ENCODE peak calls at places on chromosomes 1 and 21, in four cellular contexts. One of them, this sample, is unnamed.

GRCh38 chr1:15094719-15095491 is 58.6 kb upstream of the TMEM51 start:
- DNase-seq in CD8-positive, alpha-beta memory T cell: peak; percentile 41
- DNase-seq in gastrocnemius medialis: no peak
- DNase-seq in CD4-positive, alpha-beta memory T cell: no peak
- DNase-seq in this sample: no peak

GRCh38 chr1:66678151-66678550 is 74.1 kb upstream of the DYNLT5 start:
- DNase-seq in CD8-positive, alpha-beta memory T cell: no peak
- DNase-seq in gastrocnemius medialis: no peak
- DNase-seq in CD4-positive, alpha-beta memory T cell: no peak
- DNase-seq in this sample: no peak

GRCh38 chr1:121586369-121587229 is 401.8 kb downstream of the SRGAP2C start:
- DNase-seq in CD8-positive, alpha-beta memory T cell: no peak
- DNase-seq in gastrocnemius medialis: no peak
- DNase-seq in CD4-positive, alpha-beta memory T cell: no peak
- DNase-seq in this sample: peak; percentile 28

GRCh38 chr1:11320153-11320936 is 47.3 kb downstream of the UBIAD1 start:
- DNase-seq in CD8-positive, alpha-beta memory T cell: no peak
- DNase-seq in gastrocnemius medialis: no peak
- DNase-seq in CD4-positive, alpha-beta memory T cell: no peak
- DNase-seq in this sample: no peak

GRCh38 chr1:172832332-172832731 is 173.4 kb downstream of the FASLG start:
- DNase-seq in CD8-positive, alpha-beta memory T cell: no peak
- DNase-seq in gastrocnemius medialis: no peak
- DNase-seq in CD4-positive, alpha-beta memory T cell: no peak
- DNase-seq in this sample: no peak

GRCh38 chr1:7121622-7121988 is 336.4 kb downstream of the CAMTA1 start:
- DNase-seq in CD8-positive, alpha-beta memory T cell: no peak
- DNase-seq in gastrocnemius medialis: peak; percentile 31
- DNase-seq in CD4-positive, alpha-beta memory T cell: no peak
- DNase-seq in this sample: no peak

GRCh38 chr1:10686404-10687040 is 109.9 kb downstream of the CASZ1 start:
- DNase-seq in CD8-positive, alpha-beta memory T cell: no peak
- DNase-seq in gastrocnemius medialis: no peak
- DNase-seq in CD4-positive, alpha-beta memory T cell: no peak
- DNase-seq in this sample: no peak

GRCh38 chr21:45355573-45355972 is 49.4 kb upstream of the COL18A1 start:
- DNase-seq in CD8-positive, alpha-beta memory T cell: no peak
- DNase-seq in gastrocnemius medialis: no peak
- DNase-seq in CD4-positive, alpha-beta memory T cell: no peak
- DNase-seq in this sample: no peak

GRCh38 chr1:8299963-8300362 is 18.0 kb upstream of the SLC45A1 start:
- DNase-seq in CD8-positive, alpha-beta memory T cell: no peak
- DNase-seq in gastrocnemius medialis: no peak
- DNase-seq in CD4-positive, alpha-beta memory T cell: no peak
- DNase-seq in this sample: no peak

GRCh38 chr1:200968469-200969410 is 54.8 kb downstream of the KIF21B start:
- DNase-seq in CD8-positive, alpha-beta memory T cell: no peak
- DNase-seq in gastrocnemius medialis: no peak
- DNase-seq in CD4-positive, alpha-beta memory T cell: no peak
- DNase-seq in this sample: no peak

GRCh38 chr1:174157157-174157806 is 2.0 kb upstream of the RABGAP1L start:
- DNase-seq in CD8-positive, alpha-beta memory T cell: peak; percentile 60
- DNase-seq in gastrocnemius medialis: no peak
- DNase-seq in CD4-positive, alpha-beta memory T cell: no peak
- DNase-seq in this sample: no peak

GRCh38 chr21:35206141-35207125 is 157.3 kb upstream of the RUNX1 start:
- DNase-seq in CD8-positive, alpha-beta memory T cell: no peak
- DNase-seq in gastrocnemius medialis: no peak
- DNase-seq in CD4-positive, alpha-beta memory T cell: no peak
- DNase-seq in this sample: no peak

GRCh38 chr1:244100691-244101453 is 49.8 kb downstream of the ZBTB18 start:
- DNase-seq in CD8-positive, alpha-beta memory T cell: no peak
- DNase-seq in gastrocnemius medialis: no peak
- DNase-seq in CD4-positive, alpha-beta memory T cell: no peak
- DNase-seq in this sample: peak; percentile 20

GRCh38 chr1:116334015-116334547 is 39.0 kb upstream of the ATP1A1 start:
- DNase-seq in CD8-positive, alpha-beta memory T cell: no peak
- DNase-seq in gastrocnemius medialis: no peak
- DNase-seq in CD4-positive, alpha-beta memory T cell: no peak
- DNase-seq in this sample: no peak

GRCh38 chr1:56106551-56107277 is 472.6 kb downstream of the PLPP3 start:
- DNase-seq in CD8-positive, alpha-beta memory T cell: no peak
- DNase-seq in gastrocnemius medialis: no peak
- DNase-seq in CD4-positive, alpha-beta memory T cell: no peak
- DNase-seq in this sample: no peak

GRCh38 chr1:6859415-6860343 is 74.4 kb downstream of the CAMTA1 start:
- DNase-seq in CD8-positive, alpha-beta memory T cell: no peak
- DNase-seq in gastrocnemius medialis: no peak
- DNase-seq in CD4-positive, alpha-beta memory T cell: no peak
- DNase-seq in this sample: no peak

GRCh38 chr1:221741364-221741970 is 422 bp downstream of the DUSP10 start:
- DNase-seq in CD8-positive, alpha-beta memory T cell: no peak
- DNase-seq in gastrocnemius medialis: peak; percentile 5
- DNase-seq in CD4-positive, alpha-beta memory T cell: peak; percentile 55
- DNase-seq in this sample: no peak

GRCh38 chr1:206909167-206909882 is 12.1 kb downstream of the IL24 start:
- DNase-seq in CD8-positive, alpha-beta memory T cell: peak; percentile 54
- DNase-seq in gastrocnemius medialis: peak; percentile 72
- DNase-seq in CD4-positive, alpha-beta memory T cell: peak; percentile 66
- DNase-seq in this sample: peak; percentile 71

GRCh38 chr1:237205400-237206064 is 163.5 kb downstream of the RYR2 start:
- DNase-seq in CD8-positive, alpha-beta memory T cell: no peak
- DNase-seq in gastrocnemius medialis: peak; percentile 9
- DNase-seq in CD4-positive, alpha-beta memory T cell: no peak
- DNase-seq in this sample: no peak

GRCh38 chr1:174324939-174325338 is 122.8 kb upstream of the GPR52 start:
- DNase-seq in CD8-positive, alpha-beta memory T cell: no peak
- DNase-seq in gastrocnemius medialis: no peak
- DNase-seq in CD4-positive, alpha-beta memory T cell: no peak
- DNase-seq in this sample: no peak

GRCh38 chr21:45246014-45246413 is 41.7 kb downstream of the POFUT2 start:
- DNase-seq in CD8-positive, alpha-beta memory T cell: no peak
- DNase-seq in gastrocnemius medialis: no peak
- DNase-seq in CD4-positive, alpha-beta memory T cell: no peak
- DNase-seq in this sample: no peak

GRCh38 chr1:6460349-6461236 is 5.4 kb downstream of the TNFRSF25 start:
- DNase-seq in CD8-positive, alpha-beta memory T cell: peak; percentile 93
- DNase-seq in gastrocnemius medialis: no peak
- DNase-seq in CD4-positive, alpha-beta memory T cell: peak; percentile 99
- DNase-seq in this sample: peak; percentile 94

GRCh38 chr1:1917304-1917976 is 1.6 kb downstream of the TMEM52 start:
- DNase-seq in CD8-positive, alpha-beta memory T cell: no peak
- DNase-seq in gastrocnemius medialis: no peak
- DNase-seq in CD4-positive, alpha-beta memory T cell: no peak
- DNase-seq in this sample: no peak

GRCh38 chr1:108357802-108358201 is 92.3 kb upstream of the NBPF6 start:
- DNase-seq in CD8-positive, alpha-beta memory T cell: no peak
- DNase-seq in gastrocnemius medialis: no peak
- DNase-seq in CD4-positive, alpha-beta memory T cell: no peak
- DNase-seq in this sample: no peak

GRCh38 chr1:93702102-93702827 is 20.6 kb upstream of the BCAR3 start:
- DNase-seq in CD8-positive, alpha-beta memory T cell: no peak
- DNase-seq in gastrocnemius medialis: peak; percentile 80
- DNase-seq in CD4-positive, alpha-beta memory T cell: no peak
- DNase-seq in this sample: no peak

GRCh38 chr1:214123061-214123784 is 135.4 kb downstream of the PROX1 start:
- DNase-seq in CD8-positive, alpha-beta memory T cell: no peak
- DNase-seq in gastrocnemius medialis: no peak
- DNase-seq in CD4-positive, alpha-beta memory T cell: no peak
- DNase-seq in this sample: peak; percentile 59

GRCh38 chr21:40736145-40736544 is 110.8 kb downstream of the DSCAM start:
- DNase-seq in CD8-positive, alpha-beta memory T cell: no peak
- DNase-seq in gastrocnemius medialis: no peak
- DNase-seq in CD4-positive, alpha-beta memory T cell: no peak
- DNase-seq in this sample: no peak

GRCh38 chr1:150192012-150192411 is 42.3 kb downstream of the PLEKHO1 start:
- DNase-seq in CD8-positive, alpha-beta memory T cell: no peak
- DNase-seq in gastrocnemius medialis: no peak
- DNase-seq in CD4-positive, alpha-beta memory T cell: no peak
- DNase-seq in this sample: no peak

GRCh38 chr1:245031041-245031440 is 123.7 kb upstream of the KIF26B start:
- DNase-seq in CD8-positive, alpha-beta memory T cell: no peak
- DNase-seq in gastrocnemius medialis: no peak
- DNase-seq in CD4-positive, alpha-beta memory T cell: no peak
- DNase-seq in this sample: no peak

GRCh38 chr1:156582388-156583022 is 3.0 kb downstream of the TTC24 start:
- DNase-seq in CD8-positive, alpha-beta memory T cell: no peak
- DNase-seq in gastrocnemius medialis: no peak
- DNase-seq in CD4-positive, alpha-beta memory T cell: no peak
- DNase-seq in this sample: no peak

GRCh38 chr1:7586031-7586941 is 184.8 kb upstream of the VAMP3 start:
- DNase-seq in CD8-positive, alpha-beta memory T cell: peak; percentile 26
- DNase-seq in gastrocnemius medialis: no peak
- DNase-seq in CD4-positive, alpha-beta memory T cell: no peak
- DNase-seq in this sample: no peak

GRCh38 chr1:6041432-6042062 is 4.1 kb upstream of the KCNAB2 start:
- DNase-seq in CD8-positive, alpha-beta memory T cell: no peak
- DNase-seq in gastrocnemius medialis: no peak
- DNase-seq in CD4-positive, alpha-beta memory T cell: no peak
- DNase-seq in this sample: no peak

GRCh38 chr1:119773711-119774241 is 5.1 kb upstream of the HMGCS2 start:
- DNase-seq in CD8-positive, alpha-beta memory T cell: no peak
- DNase-seq in gastrocnemius medialis: no peak
- DNase-seq in CD4-positive, alpha-beta memory T cell: no peak
- DNase-seq in this sample: no peak

GRCh38 chr1:26281091-26281958 is 1.4 kb downstream of the SH3BGRL3 start:
- DNase-seq in CD8-positive, alpha-beta memory T cell: no peak
- DNase-seq in gastrocnemius medialis: no peak
- DNase-seq in CD4-positive, alpha-beta memory T cell: no peak
- DNase-seq in this sample: no peak

DNA sequence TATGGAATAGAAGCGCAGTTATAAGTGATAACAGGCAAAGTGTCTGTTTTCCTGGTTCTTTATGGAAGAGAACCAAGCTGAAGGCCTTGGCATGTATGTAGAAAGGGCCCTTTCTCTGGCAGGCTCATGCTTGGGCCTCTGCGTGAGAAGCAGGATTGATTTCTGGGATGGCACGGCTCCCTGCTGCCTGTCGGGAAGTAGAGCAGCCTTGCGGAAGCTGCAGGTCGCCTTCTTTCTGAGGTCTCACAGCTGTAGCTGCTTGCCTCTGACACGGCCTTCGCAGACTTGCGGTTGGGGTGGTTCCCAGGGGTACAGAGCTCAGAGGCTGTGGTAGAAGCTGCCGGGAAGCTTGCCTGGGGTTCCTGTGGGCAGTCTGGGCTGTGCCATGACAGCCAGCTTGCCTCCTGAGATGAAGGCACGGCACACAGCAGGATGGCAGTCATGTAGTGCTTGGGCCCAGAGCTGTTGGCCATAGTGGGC is 39.4 kb downstream of the TRAPPC10 start:
- DNase-seq in CD8-positive, alpha-beta memory T cell: no peak
- DNase-seq in gastrocnemius medialis: no peak
- DNase-seq in CD4-positive, alpha-beta memory T cell: no peak
- DNase-seq in this sample: no peak
- H3K4me1 ChIP-seq in CD8-positive, alpha-beta memory T cell: no peaks in the 10 kb centered on the region
- H3K4me1 ChIP-seq in gastrocnemius medialis: peaks cover 48% of the 10 kb centered on the region
- H3K4me1 ChIP-seq in CD4-positive, alpha-beta memory T cell: peaks cover 13% of the 10 kb centered on the region
- H3K4me1 ChIP-seq in this sample: no peaks in the 10 kb centered on the region

GRCh38 chr1:111990026-111990877 is 784 bp upstream of the KCND3 start:
- DNase-seq in CD8-positive, alpha-beta memory T cell: no peak
- DNase-seq in gastrocnemius medialis: peak; percentile 10
- DNase-seq in CD4-positive, alpha-beta memory T cell: no peak
- DNase-seq in this sample: no peak

GRCh38 chr1:111988743-111989453 is 570 bp downstream of the KCND3 start:
- DNase-seq in CD8-positive, alpha-beta memory T cell: no peak
- DNase-seq in gastrocnemius medialis: peak; percentile 14
- DNase-seq in CD4-positive, alpha-beta memory T cell: no peak
- DNase-seq in this sample: no peak

GRCh38 chr1:111992396-111992985 is 3.0 kb upstream of the KCND3 start:
- DNase-seq in CD8-positive, alpha-beta memory T cell: no peak
- DNase-seq in gastrocnemius medialis: no peak
- DNase-seq in CD4-positive, alpha-beta memory T cell: no peak
- DNase-seq in this sample: no peak

GRCh38 chr1:111989531-111990025 is at the start of gene KCND3:
- DNase-seq in CD8-positive, alpha-beta memory T cell: no peak
- DNase-seq in gastrocnemius medialis: peak; percentile 13
- DNase-seq in CD4-positive, alpha-beta memory T cell: no peak
- DNase-seq in this sample: no peak

GRCh38 chr1:111990878-111991760 is 1.7 kb upstream of the KCND3 start:
- DNase-seq in CD8-positive, alpha-beta memory T cell: no peak
- DNase-seq in gastrocnemius medialis: peak; percentile 66
- DNase-seq in CD4-positive, alpha-beta memory T cell: no peak
- DNase-seq in this sample: no peak
- H3K4me3 ChIP-seq in CD8-positive, alpha-beta memory T cell: no peak overlapping the region
- H3K4me3 ChIP-seq in gastrocnemius medialis: peak overlapping the region; percentile 71
- H3K4me3 ChIP-seq in CD4-positive, alpha-beta memory T cell: no peak overlapping the region
- H3K4me3 ChIP-seq in this sample: no peak overlapping the region

DNA sequence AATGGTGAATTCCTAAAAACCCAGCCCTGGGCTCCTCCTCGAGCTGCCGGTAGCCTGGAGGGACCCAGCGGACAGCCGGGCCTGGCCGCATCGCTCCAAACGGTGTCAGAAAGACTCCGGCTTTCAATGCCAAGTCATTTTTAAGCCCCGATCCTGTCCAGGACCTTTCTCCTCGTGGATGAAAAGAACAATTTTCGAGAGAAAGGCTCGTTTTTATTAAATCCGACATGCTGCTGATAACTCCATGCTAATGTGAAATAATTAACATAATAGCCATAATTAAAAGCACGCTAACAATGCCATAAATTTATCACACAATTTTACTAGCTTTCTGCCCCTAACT is 4.6 kb upstream of the FOXD3 start:
- DNase-seq in CD8-positive, alpha-beta memory T cell: no peak
- DNase-seq in gastrocnemius medialis: no peak
- DNase-seq in CD4-positive, alpha-beta memory T cell: no peak
- DNase-seq in this sample: no peak
- H3K27ac ChIP-seq in CD8-positive, alpha-beta memory T cell: no peak overlapping the region
- H3K27ac ChIP-seq in gastrocnemius medialis: no peak overlapping the region
- H3K27ac ChIP-seq in CD4-positive, alpha-beta memory T cell: no peak overlapping the region
- H3K27ac ChIP-seq in this sample: no peak overlapping the region

DNA sequence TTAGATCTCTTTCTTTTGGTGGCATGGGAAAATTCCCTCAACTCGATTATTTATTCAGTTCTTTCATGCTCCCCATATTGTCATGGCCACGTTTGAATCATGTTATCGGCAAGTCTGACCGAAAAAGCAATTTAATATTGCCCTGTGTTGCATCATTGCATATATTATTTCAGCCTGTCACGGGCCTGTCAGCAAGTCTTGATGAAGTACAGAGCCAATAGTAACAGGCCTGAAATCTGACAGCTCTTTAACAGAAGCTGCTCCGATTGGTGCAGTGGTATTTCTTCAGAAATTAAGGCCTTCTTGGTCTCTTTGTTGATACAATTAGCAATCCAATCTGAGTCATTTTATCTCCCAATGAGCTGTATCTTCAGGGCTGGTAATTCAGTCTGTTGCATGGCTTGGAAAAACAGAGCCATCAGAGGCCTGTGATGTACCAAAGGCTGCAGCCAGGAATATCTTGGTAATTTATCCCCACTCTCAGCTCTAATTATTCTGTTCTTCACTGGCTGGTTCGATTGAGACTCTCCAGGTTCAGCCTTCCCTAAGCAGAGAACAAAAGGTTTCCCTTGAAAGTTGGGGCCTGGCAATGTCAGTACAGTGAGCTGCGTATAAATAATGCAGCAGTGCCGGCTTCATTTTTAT is 149.5 kb downstream of the FGGY start:
- DNase-seq in CD8-positive, alpha-beta memory T cell: no peak
- DNase-seq in gastrocnemius medialis: peak; percentile 18
- DNase-seq in CD4-positive, alpha-beta memory T cell: no peak
- DNase-seq in this sample: no peak
- H3K4me1 ChIP-seq in CD8-positive, alpha-beta memory T cell: no peaks in the 10 kb centered on the region
- H3K4me1 ChIP-seq in gastrocnemius medialis: peaks cover 60% of the 10 kb centered on the region
- H3K4me1 ChIP-seq in CD4-positive, alpha-beta memory T cell: no peaks in the 10 kb centered on the region
- H3K4me1 ChIP-seq in this sample: no peaks in the 10 kb centered on the region

GRCh38 chr1:183911285-183911684 is 106.4 kb downstream of the RGL1 start:
- DNase-seq in CD8-positive, alpha-beta memory T cell: no peak
- DNase-seq in gastrocnemius medialis: no peak
- DNase-seq in CD4-positive, alpha-beta memory T cell: no peak
- DNase-seq in this sample: no peak
- H3K4me3 ChIP-seq in CD8-positive, alpha-beta memory T cell: no peak overlapping the region
- H3K4me3 ChIP-seq in gastrocnemius medialis: no peak overlapping the region
- H3K4me3 ChIP-seq in CD4-positive, alpha-beta memory T cell: no peak overlapping the region
- H3K4me3 ChIP-seq in this sample: no peak overlapping the region

This sample was measured in naive thymus-derived CD4-positive, alpha-beta T cell.